ENCODE peak calls at places on chromosomes 2 and 18, in eight cellular contexts. B is K562, A is H1, P is HCT116, L is HepG2, V is GM23338, T is GM12878, Q is endothelial cell of umbilical vein. K is an unnamed sample.

GRCh38 chr18:36839835-36840234 is 10.9 kb downstream of the KIAA1328 start:
- DNase-seq in B (no peak), A (no peak), P (no peak), T (no peak), Q (no peak), L (no peak), V (no peak), K (no peak)

GRCh38 chr2:16684676-16685339 is 19.2 kb upstream of the CYRIA start:
- DNase-seq in B (no peak), Q (no peak), V (no peak), L (no peak), P (no peak), A (no peak), T (no peak), K (no peak)

GRCh38 chr18:58176915-58177717 is 133.1 kb downstream of the NEDD4L start:
- DNase-seq in A (no peak), V (no peak), T (no peak), P (no peak), L (no peak), Q (peak), B (no peak), K (no peak)

GRCh38 chr18:61924550-61924949 is 31.7 kb upstream of the RNF152 start:
- DNase-seq in B (no peak), V (no peak), Q (no peak), T (no peak), A (no peak), P (no peak), L (no peak), K (no peak)

GRCh38 chr2:235669983-235670962 is 176.4 kb downstream of the AGAP1 start:
- DNase-seq in B (no peak), V (peak), L (no peak), Q (peak), A (no peak), P (no peak), T (no peak), K (no peak)

GRCh38 chr2:80073134-80073561 is 231.4 kb downstream of the LRRTM1 start:
- DNase-seq in L (peak), V (peak), A (no peak), Q (peak), P (peak), B (peak), T (peak), K (peak)

GRCh38 chr2:109376796-109377495 is 236.8 kb downstream of the SEPTIN10 start:
- DNase-seq in T (no peak), V (no peak), P (no peak), L (no peak), B (no peak), A (no peak), Q (no peak), K (no peak)

GRCh38 chr2:112782234-112782799 is 2.0 kb downstream of the IL1A start:
- DNase-seq in V (no peak), Q (no peak), B (no peak), A (no peak), P (no peak), L (no peak), T (peak), K (no peak)

GRCh38 chr18:8601277-8602032 is 7.8 kb upstream of the RAB12 start:
- DNase-seq in B (no peak), T (peak), A (no peak), L (no peak), P (no peak), Q (no peak), V (no peak), K (no peak)

GRCh38 chr2:45104429-45104828 is 95.2 kb upstream of the SIX2 start:
- DNase-seq in T (no peak), B (no peak), V (no peak), Q (no peak), L (no peak), P (no peak), A (no peak), K (no peak)

GRCh38 chr2:113807634-113808196 is 51.3 kb upstream of the SLC35F5 start:
- DNase-seq in L (no peak), Q (no peak), T (no peak), A (no peak), V (no peak), P (no peak), B (no peak), K (no peak)

GRCh38 chr2:199315299-199316179 is 142.2 kb downstream of the SATB2 start:
- DNase-seq in P (no peak), V (peak), L (peak), Q (peak), B (peak), T (no peak), A (no peak), K (peak)

GRCh38 chr18:32420084-32420483 is 50.6 kb downstream of the GAREM1 start:
- DNase-seq in Q (peak), L (no peak), T (no peak), A (no peak), P (no peak), B (no peak), V (no peak), K (no peak)

GRCh38 chr18:69490813-69491212 is 90.1 kb downstream of the DOK6 start:
- DNase-seq in Q (peak), P (no peak), L (no peak), A (no peak), T (no peak), V (no peak), B (no peak), K (peak)

GRCh38 chr2:42566006-42566405 is 2.4 kb upstream of the MTA3 start:
- DNase-seq in Q (no peak), B (no peak), L (no peak), V (no peak), A (no peak), P (no peak), T (no peak), K (no peak)

GRCh38 chr18:74493689-74494088 is 2.5 kb upstream of the CNDP2 start:
- DNase-seq in V (peak), L (peak), Q (peak), P (peak), A (no peak), T (no peak), B (peak), K (no peak)

GRCh38 chr2:240813231-240813921 is 6.6 kb downstream of the KIF1A start:
- DNase-seq in B (no peak), P (no peak), Q (no peak), V (no peak), L (no peak), T (no peak), A (no peak), K (no peak)

GRCh38 chr18:61833387-61833786 is 59.4 kb downstream of the RNF152 start:
- DNase-seq in V (no peak), L (no peak), P (no peak), T (peak), B (no peak), Q (peak), A (no peak), K (peak)

GRCh38 chr18:34592961-34593382 is 117.1 kb upstream of the DTNA start:
- DNase-seq in Q (peak), A (no peak), L (no peak), B (no peak), V (peak), T (no peak), P (no peak), K (no peak)

GRCh38 chr2:222318712-222319575 is 20.1 kb upstream of the PAX3 start:
- DNase-seq in B (no peak), L (no peak), P (no peak), V (peak), A (no peak), T (no peak), Q (no peak), K (no peak)

DNA sequence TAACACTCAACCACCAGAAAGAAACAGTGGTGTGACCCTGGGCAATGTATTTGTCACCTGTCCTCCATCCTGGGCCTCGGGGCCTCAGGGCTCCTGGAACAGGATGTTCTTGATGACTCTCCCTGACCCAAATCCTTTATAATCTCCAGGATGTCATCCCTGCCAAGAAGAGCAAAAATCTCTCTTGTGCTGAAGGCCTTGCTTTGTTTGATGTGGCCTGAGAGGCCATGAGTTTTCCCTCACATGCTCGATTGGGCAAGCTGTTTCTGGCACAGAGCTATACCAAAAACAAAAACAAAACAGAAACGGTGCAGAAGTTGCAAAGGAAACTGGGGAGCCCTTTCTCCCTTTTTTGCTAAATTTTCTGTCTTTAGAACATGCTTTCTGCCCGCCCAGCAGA is 35.7 kb upstream of the ST3GAL5 start:
- DNase-seq in V (no peak), L (no peak), A (no peak), Q (peak), P (no peak), T (no peak), B (no peak), K (no peak)
- TF ChIP-seq POLR2AphosphoS5 in V (no peak), L (no peak), A (no peak), Q (no peak), P (no peak), T (no peak), B (no peak), K (no peak)

DNA sequence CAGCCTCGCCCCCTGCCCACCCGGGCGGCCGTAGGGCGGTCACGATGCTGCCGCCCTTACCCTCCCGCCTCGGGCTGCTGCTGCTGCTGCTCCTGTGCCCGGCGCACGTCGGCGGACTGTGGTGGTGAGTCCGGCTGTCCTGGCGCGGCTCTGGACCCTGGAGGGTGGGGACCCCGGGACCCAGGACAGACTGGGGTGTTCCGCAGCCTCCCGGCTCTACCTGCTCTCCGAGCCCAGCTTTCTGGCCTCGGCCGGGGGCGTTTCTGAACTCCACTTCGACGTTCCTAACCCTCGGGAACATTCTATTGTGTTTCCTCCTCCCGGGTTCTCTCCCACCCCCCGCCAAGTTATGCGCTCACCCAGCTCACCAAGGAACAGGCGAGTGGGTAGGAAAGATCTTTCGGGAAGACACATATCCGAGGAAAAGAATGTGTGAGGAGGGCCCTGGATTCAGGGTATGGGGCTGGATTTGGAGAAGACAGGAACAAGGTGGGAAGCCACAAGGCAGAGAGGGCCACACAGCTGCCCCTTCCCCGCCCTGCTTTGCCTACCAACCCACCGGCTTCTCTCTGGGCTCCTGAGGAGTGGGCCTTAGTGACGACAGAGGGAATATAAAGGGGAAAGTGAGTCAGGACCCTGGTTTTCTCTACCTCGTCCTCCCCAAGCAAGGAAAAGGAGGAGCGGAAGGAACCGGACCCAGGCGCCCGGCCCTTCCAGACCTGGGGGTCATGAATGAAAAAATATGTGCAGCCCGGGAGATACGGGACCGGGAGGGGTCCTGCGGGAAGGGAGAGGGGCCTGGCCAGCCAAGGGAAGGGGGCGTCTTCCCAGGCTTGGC is 608 bp downstream of the WNT6 start:
- DNase-seq in T (no peak), A (no peak), L (no peak), P (no peak), Q (no peak), B (no peak), V (no peak), K (no peak)
- TF ChIP-seq EZH2 in T (no peak), A (peak), L (peak), P (peak), Q (peak), B (no peak), V (peak), K (no peak)

GRCh38 chr2:68911714-68912510 is 40.7 kb upstream of the BMP10 start:
- DNase-seq in B (peak), A (no peak), V (no peak), P (no peak), Q (no peak), L (no peak), T (no peak), K (no peak)

GRCh38 chr2:68911246-68911645 is 40.0 kb upstream of the BMP10 start:
- DNase-seq in V (peak), A (no peak), L (no peak), T (no peak), P (no peak), B (no peak), Q (no peak), K (no peak)

GRCh38 chr2:68915345-68915841 is 37.3 kb downstream of the GKN2 start:
- DNase-seq in Q (no peak), T (no peak), P (no peak), B (no peak), L (no peak), V (no peak), A (no peak), K (no peak)

GRCh38 chr2:68913359-68913758 is 39.3 kb downstream of the GKN2 start:
- DNase-seq in A (no peak), T (no peak), V (no peak), L (no peak), B (peak), P (no peak), Q (no peak), K (no peak)

GRCh38 chr2:68912732-68913131 is 40.0 kb downstream of the GKN2 start:
- DNase-seq in L (no peak), V (no peak), P (no peak), Q (no peak), A (no peak), B (no peak), T (no peak), K (no peak)
- TF ChIP-seq POLR2AphosphoS5 in L (no peak), V (no peak), P (no peak), Q (no peak), A (no peak), B (no peak), T (no peak), K (no peak)

DNA sequence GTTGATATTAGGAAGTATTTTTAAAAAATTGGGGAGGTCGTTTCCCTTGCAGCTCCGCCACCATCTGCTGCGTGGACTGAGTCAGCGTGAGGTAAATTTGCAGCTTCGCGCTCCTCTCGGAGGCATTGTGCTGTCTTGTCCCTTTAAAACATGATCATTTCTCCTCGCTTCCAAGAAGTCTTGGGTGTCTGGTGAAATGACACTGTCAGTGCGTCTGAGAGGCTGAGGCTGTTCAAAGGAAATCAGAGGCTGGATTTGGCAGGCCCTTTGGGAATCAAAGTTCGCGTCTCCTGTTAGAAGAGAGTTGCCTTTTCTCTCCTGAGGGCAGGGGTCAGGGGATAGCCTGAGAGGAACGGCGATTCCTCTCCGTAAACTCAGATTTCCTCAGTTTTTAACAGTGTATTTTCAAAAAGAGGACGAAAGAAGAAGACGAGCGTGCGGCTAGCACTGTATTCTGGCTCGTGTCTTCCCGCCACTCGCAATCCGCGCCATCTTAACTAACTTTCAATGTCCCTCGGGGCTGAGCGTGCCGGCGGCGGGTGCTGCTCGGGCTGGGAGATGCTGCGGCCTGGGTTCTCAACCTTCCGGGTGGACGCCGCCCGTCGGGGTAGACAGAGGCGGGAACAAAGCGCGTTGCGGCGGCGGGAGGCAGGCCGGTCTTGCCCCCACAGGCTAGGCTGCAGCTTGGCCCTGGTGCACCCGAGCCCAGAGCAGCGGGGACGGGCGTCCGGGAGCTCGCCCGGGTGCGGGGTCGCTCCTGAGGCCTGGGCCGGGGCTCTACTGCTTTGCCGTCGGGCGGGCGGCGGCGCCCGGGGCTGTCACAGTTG is 11.5 kb downstream of the TBR1 start:
- DNase-seq in A (no peak), T (no peak), Q (no peak), B (no peak), L (no peak), P (no peak), V (peak), K (no peak)
- TF ChIP-seq EZH2 in A (peak), T (no peak), Q (peak), B (no peak), L (no peak), P (no peak), V (peak), K (no peak)

DNA sequence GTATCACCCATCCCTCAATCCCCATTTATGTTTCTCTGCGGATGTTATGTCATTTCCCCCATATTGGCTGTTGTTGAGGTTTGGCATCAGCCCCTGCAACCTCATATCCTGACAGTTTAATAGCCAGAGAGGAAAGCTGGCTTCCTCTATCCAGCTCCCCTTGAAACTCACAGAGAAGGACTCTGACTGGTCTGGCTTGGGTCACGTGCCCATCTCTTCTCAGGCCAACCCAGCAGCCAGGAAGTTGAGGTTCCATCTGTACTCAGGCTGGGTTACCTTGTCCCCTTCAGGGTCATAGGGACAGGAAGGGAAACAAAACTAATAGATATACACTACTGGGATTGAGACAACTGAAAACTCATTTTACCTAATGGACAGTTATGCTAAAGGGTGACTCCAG is 148.0 kb upstream of the SLC14A2 start:
- DNase-seq in L (no peak), B (no peak), P (no peak), V (no peak), A (no peak), Q (peak), T (no peak), K (no peak)
- TF ChIP-seq POLR2AphosphoS5 in L (no peak), B (no peak), P (no peak), V (no peak), A (no peak), Q (no peak), T (no peak), K (no peak)

K was measured in SK-N-MC.